ENCODE peak calls at places on chromosomes 7 and 10, in four cellular contexts. A, J, N and M are unnamed samples.

GRCh38 chr7:132577206-132578049 is 1.2 kb upstream of the PLXNA4 start:
- DNase-seq in A (peak), J (peak), N (no peak), M (peak)

GRCh38 chr10:56487746-56488145 is 126.7 kb upstream of the ZWINT start:
- DNase-seq in A (no peak), J (no peak), N (no peak), M (no peak)

GRCh38 chr7:126842451-126842850 is 410.3 kb downstream of the GRM8 start:
- DNase-seq in A (no peak), J (no peak), N (no peak), M (no peak)

GRCh38 chr10:62348029-62348428 is 26.1 kb upstream of the ZNF365 start:
- DNase-seq in A (no peak), J (no peak), N (no peak), M (no peak)

GRCh38 chr7:142569851-142570250 is 179.4 kb upstream of the PRSS1 start:
- DNase-seq in A (no peak), J (no peak), N (no peak), M (peak)

GRCh38 chr7:44673771-44674170 is 67.3 kb downstream of the OGDH start:
- DNase-seq in A (no peak), J (no peak), N (no peak), M (no peak)

GRCh38 chr7:54995631-54996340 is 23.0 kb upstream of the EGFR start:
- DNase-seq in A (no peak), J (no peak), N (no peak), M (peak)

GRCh38 chr7:141674201-141674671 is 27.7 kb downstream of the DENND11 start:
- DNase-seq in A (peak), J (peak), N (peak), M (no peak)

GRCh38 chr7:80335473-80336232 is 176.2 kb downstream of the GNAT3 start:
- DNase-seq in A (no peak), J (peak), N (no peak), M (peak)

GRCh38 chr7:158676171-158676840 is 28.3 kb downstream of the NCAPG2 start:
- DNase-seq in A (no peak), J (no peak), N (no peak), M (peak)

GRCh38 chr10:61120805-61121204 is 176.8 kb upstream of the RHOBTB1 start:
- DNase-seq in A (no peak), J (no peak), N (no peak), M (no peak)

GRCh38 chr7:16644624-16644986 is 949 bp downstream of the ANKMY2 start:
- DNase-seq in A (no peak), J (no peak), N (no peak), M (peak)

GRCh38 chr7:47254081-47255006 is 327.6 kb downstream of the TNS3 start:
- DNase-seq in A (peak), J (peak), N (peak), M (peak)

GRCh38 chr7:18040196-18040595 is 12.6 kb upstream of the PRPS1L1 start:
- DNase-seq in A (no peak), J (no peak), N (no peak), M (peak)

GRCh38 chr10:79322616-79323566 is 24.4 kb upstream of the PPIF start:
- DNase-seq in A (no peak), J (no peak), N (no peak), M (peak)

GRCh38 chr7:115306541-115306940 is 384.6 kb downstream of the MDFIC start:
- DNase-seq in A (no peak), J (no peak), N (no peak), M (no peak)

GRCh38 chr10:123926401-123927264 is 35.0 kb upstream of the CPXM2 start:
- DNase-seq in A (no peak), J (no peak), N (no peak), M (peak)

GRCh38 chr7:36310897-36311296 is 78.8 kb upstream of the ANLN start:
- DNase-seq in A (no peak), J (no peak), N (no peak), M (no peak)

GRCh38 chr7:50637725-50638643 is 72.8 kb upstream of the DDC start:
- DNase-seq in A (no peak), J (no peak), N (no peak), M (peak)

GRCh38 chr7:40694041-40694809 is 559.4 kb downstream of the SUGCT start:
- DNase-seq in A (no peak), J (no peak), N (no peak), M (no peak)

GRCh38 chr7:351681-352480 is 61.9 kb downstream of the FOXL3 start:
- DNase-seq in A (no peak), J (no peak), N (no peak), M (no peak)

GRCh38 chr7:155919400-155920067 is 107.3 kb upstream of the SHH start:
- DNase-seq in A (no peak), J (no peak), N (no peak), M (no peak)

GRCh38 chr10:20004087-20004523 is 187.9 kb downstream of the PLXDC2 start:
- DNase-seq in A (no peak), J (no peak), N (no peak), M (peak)

GRCh38 chr7:150852371-150852905 is at the start of gene AOC1:
- DNase-seq in A (peak), J (no peak), N (no peak), M (no peak)

GRCh38 chr7:51210766-51211165 is 105.8 kb downstream of the COBL start:
- DNase-seq in A (no peak), J (no peak), N (no peak), M (no peak)

GRCh38 chr7:107044347-107045194 is at the start of gene PRKAR2B:
- DNase-seq in A (peak), J (peak), N (peak), M (peak)

GRCh38 chr7:69934475-69934903 is 336.2 kb downstream of the AUTS2 start:
- DNase-seq in A (no peak), J (no peak), N (no peak), M (no peak)

GRCh38 chr7:98323597-98324322 is 42.3 kb downstream of the BRI3 start:
- DNase-seq in A (peak), J (peak), N (peak), M (peak)

GRCh38 chr7:23530355-23530754 is 1.4 kb downstream of the TRA2A start:
- DNase-seq in A (no peak), J (peak), N (no peak), M (peak)

GRCh38 chr10:29239569-29240472 is 49.0 kb upstream of the LYZL1 start:
- DNase-seq in A (peak), J (peak), N (no peak), M (no peak)

GRCh38 chr7:98802781-98803110 is 67.1 kb downstream of the TMEM130 start:
- DNase-seq in A (no peak), J (no peak), N (no peak), M (no peak)

GRCh38 chr7:112572669-112573301 is 92.0 kb downstream of the LSMEM1 start:
- DNase-seq in A (no peak), J (no peak), N (no peak), M (no peak)

GRCh38 chr10:86659161-86659691 is 4.9 kb downstream of the OPN4 start:
- DNase-seq in A (no peak), J (no peak), N (no peak), M (no peak)

GRCh38 chr10:5573968-5574641 is 49.3 kb downstream of the CALML3 start:
- DNase-seq in A (no peak), J (no peak), N (no peak), M (peak)

GRCh38 chr7:103379270-103379975 is 32.0 kb downstream of the PSMC2 start:
- DNase-seq in A (no peak), J (no peak), N (no peak), M (no peak)

GRCh38 chr10:127279334-127279774 is 83.0 kb upstream of the INSYN2A start:
- DNase-seq in A (no peak), J (no peak), N (no peak), M (no peak)

GRCh38 chr10:99389721-99390480 is 40.5 kb downstream of the GOT1 start:
- DNase-seq in A (no peak), J (no peak), N (no peak), M (no peak)

GRCh38 chr7:131188367-131189339 is 139.0 kb upstream of the MKLN1 start:
- DNase-seq in A (no peak), J (no peak), N (no peak), M (peak)

GRCh38 chr10:15546606-15547005 is 173.1 kb downstream of the ITGA8 start:
- DNase-seq in A (no peak), J (no peak), N (no peak), M (no peak)

GRCh38 chr10:75284097-75284485 is 48.3 kb upstream of the COMTD1 start:
- DNase-seq in A (no peak), J (peak), N (no peak), M (no peak)

GRCh38 chr10:75286901-75287300 is 51.1 kb upstream of the COMTD1 start:
- DNase-seq in A (no peak), J (no peak), N (no peak), M (no peak)

GRCh38 chr10:75283150-75284096 is 47.7 kb upstream of the COMTD1 start:
- DNase-seq in A (peak), J (peak), N (no peak), M (peak)

GRCh38 chr10:75287697-75288096 is 51.9 kb upstream of the COMTD1 start:
- DNase-seq in A (no peak), J (peak), N (no peak), M (no peak)

GRCh38 chr10:75281980-75282379 is 46.2 kb upstream of the COMTD1 start:
- DNase-seq in A (no peak), J (peak), N (no peak), M (no peak)
- H4K5ac ChIP-seq in A (no peak), J (no peak), N (no peak), M (no peak)

DNA sequence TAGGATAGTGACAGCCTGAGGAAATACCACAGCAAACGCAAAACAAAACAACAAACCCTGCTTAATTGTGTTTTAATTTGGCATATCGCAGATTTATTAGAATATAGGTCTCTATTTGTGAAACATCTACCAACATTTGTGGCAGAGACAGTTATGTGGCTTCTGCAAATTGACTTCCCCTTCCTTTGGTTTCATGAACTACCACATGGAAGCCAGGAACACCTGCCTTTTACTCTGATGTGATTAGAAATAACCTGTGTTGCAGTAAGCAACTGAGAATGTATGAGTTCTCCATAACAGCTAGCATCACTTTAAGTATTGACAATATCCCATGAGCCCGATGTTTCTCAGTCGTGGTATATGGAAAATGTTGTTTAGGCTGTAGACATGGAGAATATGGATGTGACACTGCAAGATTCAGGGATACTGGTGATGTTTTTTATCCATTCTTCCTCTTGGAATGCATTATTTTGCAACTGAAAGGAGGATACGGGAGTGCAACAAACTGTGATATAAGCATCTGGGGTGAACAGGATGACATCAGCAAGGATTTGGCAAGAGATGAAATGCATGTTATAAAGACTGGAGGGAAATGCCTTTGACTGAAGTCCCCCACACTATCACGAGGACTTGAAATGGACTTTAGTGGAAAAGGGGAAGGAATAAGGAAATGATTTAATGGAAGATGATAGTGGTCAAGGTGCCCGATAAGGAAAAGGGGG is 95.9 kb downstream of the CUBN start:
- DNase-seq in A (no peak), J (no peak), N (no peak), M (peak)
- H4K5ac ChIP-seq in A (no peak), J (no peak), N (no peak), M (no peak)

DNA sequence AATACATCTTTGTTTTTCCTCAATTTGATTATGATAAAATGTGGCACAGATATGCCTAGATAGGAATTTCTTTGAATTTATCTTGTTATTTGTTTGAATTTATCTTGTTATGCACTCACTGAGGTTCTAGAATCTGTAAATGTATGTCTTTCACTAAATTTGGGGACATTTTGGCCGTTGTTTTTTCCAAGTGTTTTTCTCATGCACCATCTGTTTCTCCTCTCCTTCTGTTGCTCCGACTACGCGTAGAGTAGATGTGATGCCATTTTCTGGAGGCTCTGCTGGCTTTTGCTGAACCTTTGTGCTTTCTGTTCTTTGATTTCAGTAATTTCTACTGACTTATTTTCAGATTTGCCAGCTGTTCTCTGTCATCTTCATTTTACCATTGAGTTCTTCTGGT is 101.9 kb downstream of the INPP5A start:
- DNase-seq in A (no peak), J (no peak), N (no peak), M (no peak)
- H4K5ac ChIP-seq in A (no peak), J (no peak), N (no peak), M (no peak)

GRCh38 chr7:1401011-1401410 is 58.3 kb downstream of the MICALL2 start:
- DNase-seq in A (no peak), J (peak), N (no peak), M (no peak)

GRCh38 chr7:1403844-1404404 is 55.3 kb downstream of the MICALL2 start:
- DNase-seq in A (no peak), J (peak), N (no peak), M (peak)

GRCh38 chr7:1404881-1405548 is 54.3 kb downstream of the MICALL2 start:
- DNase-seq in A (no peak), J (peak), N (no peak), M (no peak)

GRCh38 chr7:1402110-1402790 is 57.0 kb downstream of the MICALL2 start:
- DNase-seq in A (no peak), J (no peak), N (no peak), M (no peak)

DNA sequence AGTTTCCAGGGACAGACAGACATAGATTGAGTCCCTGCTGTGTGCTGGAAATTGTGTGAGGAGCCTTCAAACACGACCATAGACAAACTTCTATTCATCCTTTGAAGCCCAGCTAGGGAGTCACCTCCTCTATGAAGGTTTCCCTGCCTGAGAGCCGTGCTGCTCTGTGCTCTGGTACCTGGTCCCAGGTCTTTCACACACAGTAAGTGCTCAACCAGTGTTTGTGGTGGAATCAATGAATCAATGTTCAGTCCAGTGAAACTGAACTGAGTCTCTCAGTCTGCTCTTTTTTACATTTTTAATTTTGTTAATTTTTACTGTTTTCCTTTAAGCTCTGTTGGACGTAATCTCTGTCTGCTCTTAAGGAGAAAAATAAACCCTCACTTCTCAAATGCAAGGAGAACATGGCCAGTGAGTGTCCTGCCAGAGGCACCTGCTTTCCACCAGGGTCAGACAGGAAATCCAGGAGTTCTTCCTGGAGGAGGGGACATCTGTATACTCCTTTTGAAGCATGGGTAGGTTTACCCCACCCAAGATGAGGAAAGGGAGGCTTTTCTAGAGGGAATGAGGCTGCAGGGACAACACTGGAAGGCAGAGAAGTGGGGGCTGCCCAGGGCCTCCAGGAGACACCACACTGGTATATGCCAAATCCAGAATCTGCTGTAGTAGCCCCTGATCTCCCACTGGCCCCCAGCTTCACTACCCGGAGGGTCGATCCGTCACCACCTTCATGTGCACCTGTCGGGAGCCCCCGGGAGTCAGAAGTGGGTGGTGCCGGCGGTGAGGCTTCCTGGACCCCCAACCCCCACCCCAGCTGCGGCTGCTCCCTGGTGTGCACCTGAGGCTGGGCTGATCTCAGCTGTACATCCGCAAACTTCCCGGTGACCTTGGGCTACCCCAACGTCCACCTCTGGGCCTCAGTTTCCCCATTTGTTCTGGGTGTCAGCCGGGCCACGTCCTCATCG is 56.2 kb downstream of the MICALL2 start:
- DNase-seq in A (no peak), J (no peak), N (no peak), M (no peak)
- H4K5ac ChIP-seq in A (no peak), J (no peak), N (no peak), M (no peak)

DNA sequence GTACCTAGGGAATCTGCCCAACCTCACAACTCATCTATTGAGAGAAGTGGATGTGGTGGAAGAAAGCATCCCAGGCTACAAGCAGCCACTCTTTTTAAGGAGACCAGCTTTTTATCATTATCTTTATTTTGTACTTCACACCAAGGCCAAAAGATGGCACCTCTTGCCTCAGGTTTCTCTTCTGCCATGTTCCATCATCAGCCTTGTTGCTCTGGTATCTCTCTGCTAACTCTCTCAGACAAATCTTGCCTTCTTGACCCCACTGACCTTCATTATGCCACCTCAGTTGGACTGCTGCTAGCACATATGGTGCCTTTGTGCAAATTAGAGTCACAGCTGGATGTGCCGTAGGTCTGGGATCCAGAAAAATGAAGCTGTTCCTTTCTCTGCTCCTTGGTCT is 47.2 kb upstream of the DYNC1I1 start:
- DNase-seq in A (no peak), J (peak), N (no peak), M (no peak)
- H4K5ac ChIP-seq in A (no peak), J (no peak), N (no peak), M (no peak)

GRCh38 chr10:117201826-117202225 is 4.5 kb downstream of the KCNK18 start:
- DNase-seq in A (no peak), J (no peak), N (no peak), M (no peak)
- H4K5ac ChIP-seq in A (no peak), J (no peak), N (no peak), M (no peak)

DNA sequence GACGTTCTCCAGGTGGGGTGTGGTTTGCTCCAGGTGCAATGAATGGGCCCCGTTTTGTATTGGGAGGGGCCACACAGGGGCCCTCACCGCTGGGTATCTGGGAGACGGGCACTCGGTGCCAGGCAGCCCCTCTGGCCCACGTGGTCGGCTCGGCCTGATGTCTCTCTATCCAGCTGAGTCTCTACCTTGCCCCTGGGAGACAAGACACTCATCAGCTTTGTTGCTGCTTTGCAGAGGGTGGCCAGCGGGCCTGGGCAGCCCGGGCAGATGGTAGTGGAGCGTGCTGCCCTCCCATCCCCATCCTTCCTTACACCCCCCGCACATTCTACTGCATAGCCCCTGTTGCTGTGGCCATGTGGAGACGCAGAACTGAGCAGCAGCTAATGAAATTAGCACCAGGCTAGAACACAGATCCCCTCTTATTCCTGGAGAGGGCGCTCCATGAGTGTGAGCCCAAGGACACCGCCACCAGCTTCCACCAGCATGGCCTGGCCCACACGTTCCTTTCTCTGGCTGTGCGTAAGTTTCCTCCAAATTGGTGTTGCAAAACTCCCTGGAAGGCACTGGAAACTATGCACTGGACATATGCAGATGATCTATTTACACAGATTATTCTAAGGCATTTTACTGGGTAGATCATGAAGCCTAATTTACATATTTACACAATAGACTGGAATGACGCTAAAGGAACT is 455.8 kb upstream of the FOXK1 start:
- DNase-seq in A (peak), J (peak), N (peak), M (no peak)
- H4K5ac ChIP-seq in A (no peak), J (no peak), N (no peak), M (no peak)

DNA sequence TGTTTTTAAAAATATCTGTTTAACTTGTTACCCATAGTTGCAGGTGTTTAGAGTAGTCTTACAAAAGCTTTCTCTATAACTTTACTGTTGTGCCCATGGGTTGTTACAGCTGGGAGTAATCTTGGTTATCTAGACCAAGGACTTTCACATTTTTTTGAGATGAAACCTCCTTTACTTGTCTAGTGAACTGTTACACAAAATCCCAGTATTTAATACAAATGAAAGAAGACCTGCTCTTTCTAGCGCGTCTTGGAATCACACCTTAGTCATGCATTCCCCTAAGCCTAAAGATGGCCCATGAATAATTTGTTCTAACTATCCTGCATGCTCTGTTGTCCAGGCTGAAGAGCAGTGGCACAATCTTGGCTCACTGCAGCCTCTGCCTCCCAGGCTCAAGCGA is 38.0 kb downstream of the CSGALNACT2 start:
- DNase-seq in A (no peak), J (no peak), N (no peak), M (no peak)
- H4K5ac ChIP-seq in A (no peak), J (no peak), N (no peak), M (no peak)